ENCODE peak calls at places on chromosomes 16 and 17, in four cellular contexts. N is fibroblast of lung; U is heart left ventricle; J is CD4-positive, CD25-positive, alpha-beta regulatory T cell. A is an unnamed sample.

GRCh38 chr16:14097182-14097951 is 26.2 kb downstream of the MRTFB start:
- DNase-seq in N (no peak), U (no peak), J (no peak), A (no peak)

GRCh38 chr16:46768809-46769208 is 20.7 kb upstream of the MYLK3 start:
- DNase-seq in N (no peak), U (no peak), J (no peak), A (no peak)

GRCh38 chr17:28878981-28879380 is 18.6 kb downstream of the FLOT2 start:
- DNase-seq in N (peak; percentile 43), U (no peak), J (peak; percentile 28), A (peak; percentile 15)

GRCh38 chr17:55086635-55087058 is 118.1 kb downstream of the STXBP4 start:
- DNase-seq in N (peak; percentile 86), U (no peak), J (no peak), A (peak; percentile 70)

GRCh38 chr17:39197380-39198185 is at the start of gene CACNB1:
- DNase-seq in N (peak; percentile 81), U (peak; percentile 84), J (peak; percentile 72), A (no peak)

GRCh38 chr16:83701494-83701893 is 106.3 kb upstream of the HSBP1 start:
- DNase-seq in N (peak; percentile 51), U (no peak), J (peak; percentile 2), A (peak; percentile 26)

GRCh38 chr17:1398900-1399299 is 1.1 kb downstream of the YWHAE start:
- DNase-seq in N (peak; percentile 44), U (no peak), J (peak; percentile 40), A (no peak)

GRCh38 chr16:11677451-11677951 is 9.2 kb downstream of the SNN start:
- DNase-seq in N (peak; percentile 19), U (peak; percentile 19), J (no peak), A (no peak)

GRCh38 chr17:59621771-59622170 is 2.1 kb downstream of the CLTC start:
- DNase-seq in N (no peak), U (no peak), J (no peak), A (no peak)

GRCh38 chr17:66970797-66971196 is 6.3 kb downstream of the CACNG4 start:
- DNase-seq in N (no peak), U (no peak), J (no peak), A (no peak)

GRCh38 chr16:71894229-71894920 is 956 bp upstream of the IST1 start:
- DNase-seq in N (peak; percentile 68), U (peak; percentile 43), J (peak; percentile 61), A (peak; percentile 27)

GRCh38 chr17:72294487-72294893 is 173.7 kb downstream of the SOX9 start:
- DNase-seq in N (no peak), U (peak; percentile 49), J (no peak), A (no peak)

GRCh38 chr17:39225974-39226683 is 384 bp upstream of the STAC2 start:
- DNase-seq in N (peak; percentile 44), U (peak; percentile 77), J (peak; percentile 27), A (no peak)

GRCh38 chr17:75289832-75290337 is 652 bp upstream of the SLC25A19 start:
- DNase-seq in N (peak; percentile 33), U (peak; percentile 68), J (peak; percentile 87), A (no peak)

GRCh38 chr17:72205357-72205756 is 84.5 kb downstream of the SOX9 start:
- DNase-seq in N (no peak), U (no peak), J (no peak), A (no peak)

GRCh38 chr17:39755550-39756375 is 18.0 kb downstream of the GRB7 start:
- DNase-seq in N (no peak), U (no peak), J (peak; percentile 54), A (no peak)

GRCh38 chr17:42288078-42288984 is at the start of gene STAT5A:
- DNase-seq in N (peak; percentile 82), U (peak; percentile 94), J (peak; percentile 91), A (peak; percentile 41)

GRCh38 chr17:73131993-73132595 is 32.7 kb upstream of the SSTR2 start:
- DNase-seq in N (no peak), U (no peak), J (no peak), A (no peak)

GRCh38 chr16:81752225-81752875 is 26.7 kb upstream of the PLCG2 start:
- DNase-seq in N (peak; percentile 31), U (peak; percentile 74), J (no peak), A (no peak)

GRCh38 chr16:12874135-12874534 is 27.3 kb upstream of the SHISA9 start:
- DNase-seq in N (peak; percentile 43), U (no peak), J (no peak), A (no peak)

GRCh38 chr16:68969338-68969737 is 126.0 kb downstream of the TANGO6 start:
- DNase-seq in N (no peak), U (no peak), J (no peak), A (no peak)

GRCh38 chr17:81386646-81387234 is 8.5 kb upstream of the BAHCC1 start:
- DNase-seq in N (no peak), U (peak; percentile 73), J (no peak), A (no peak)

GRCh38 chr16:1899641-1900451 is 18.4 kb downstream of the HS3ST6 start:
- DNase-seq in N (no peak), U (no peak), J (no peak), A (no peak)

GRCh38 chr16:25838724-25839186 is 147.0 kb downstream of the HS3ST4 start:
- DNase-seq in N (peak; percentile 45), U (no peak), J (peak; percentile 53), A (peak; percentile 22)

GRCh38 chr16:1758923-1759322 is 12.4 kb downstream of the NME3 start:
- DNase-seq in N (no peak), U (no peak), J (no peak), A (no peak)

GRCh38 chr17:78831688-78832540 is 8.7 kb downstream of the USP36 start:
- DNase-seq in N (no peak), U (no peak), J (no peak), A (no peak)

GRCh38 chr17:76714822-76715461 is 4.2 kb upstream of the MXRA7 start:
- DNase-seq in N (no peak), U (peak; percentile 78), J (peak; percentile 71), A (no peak)

GRCh38 chr16:65005696-65006095 is 116.2 kb downstream of the CDH11 start:
- DNase-seq in N (no peak), U (no peak), J (no peak), A (no peak)

GRCh38 chr17:42521036-42521435 is 15.0 kb upstream of the NAGLU start:
- DNase-seq in N (peak; percentile 34), U (no peak), J (no peak), A (no peak)

GRCh38 chr17:17021194-17021863 is 20.9 kb upstream of the MPRIP start:
- DNase-seq in N (peak; percentile 70), U (peak; percentile 73), J (no peak), A (no peak)

GRCh38 chr17:17125136-17126084 is 80.7 kb downstream of the PLD6 start:
- DNase-seq in N (no peak), U (no peak), J (peak; percentile 60), A (no peak)

GRCh38 chr16:78096386-78096785 is 3.1 kb upstream of the WWOX start:
- DNase-seq in N (no peak), U (no peak), J (no peak), A (no peak)

GRCh38 chr16:87278191-87279093 is 38.8 kb downstream of the C16orf95 start:
- DNase-seq in N (peak; percentile 71), U (peak; percentile 75), J (peak; percentile 62), A (peak; percentile 64)

GRCh38 chr17:2406271-2406902 is 5.5 kb upstream of the MNT start:
- DNase-seq in N (no peak), U (no peak), J (no peak), A (no peak)

GRCh38 chr17:59126809-59127417 is 20.2 kb upstream of the TRIM37 start:
- DNase-seq in N (no peak), U (no peak), J (no peak), A (no peak)

GRCh38 chr17:68239967-68240366 is 7.9 kb upstream of the AMZ2 start:
- DNase-seq in N (no peak), U (no peak), J (no peak), A (no peak)

GRCh38 chr17:80198144-80198661 is 21.9 kb downstream of the SGSH start:
- DNase-seq in N (no peak), U (no peak), J (no peak), A (no peak)

GRCh38 chr17:29972277-29972676 is 30.8 kb downstream of the EFCAB5 start:
- DNase-seq in N (no peak), U (no peak), J (no peak), A (no peak)

GRCh38 chr16:72938426-72939164 is 109.3 kb downstream of the ZFHX3 start:
- DNase-seq in N (peak; percentile 88), U (peak; percentile 97), J (no peak), A (peak; percentile 60)

DNA sequence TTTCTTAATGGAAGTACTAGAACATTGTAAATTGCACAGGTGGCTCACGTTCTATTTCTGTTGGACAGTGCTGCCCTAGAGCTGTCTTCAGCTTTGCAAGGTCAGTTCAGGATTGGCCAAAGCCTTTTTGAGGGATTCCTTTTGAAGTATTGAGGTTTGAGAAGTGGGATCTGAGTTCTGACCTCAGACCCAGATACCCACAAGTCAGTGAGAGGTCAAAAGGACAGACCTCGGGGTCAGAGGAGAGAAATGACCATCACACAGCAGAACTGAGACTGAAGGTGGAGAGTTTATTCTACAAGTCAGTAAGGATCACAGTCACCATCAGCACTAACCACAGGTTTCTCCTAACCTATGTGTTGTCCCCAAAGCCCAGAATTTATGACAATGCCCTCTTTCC is 1.7 kb downstream of the ACSM5 start:
- DNase-seq in N (no peak), U (no peak), J (no peak), A (no peak)
- H3K4me3 ChIP-seq in N (no peak overlapping the region), U (no peak overlapping the region), J (no peak overlapping the region), A (no peak overlapping the region)

GRCh38 chr16:89375021-89375420 is 115.3 kb downstream of the ANKRD11 start:
- DNase-seq in N (no peak), U (no peak), J (no peak), A (no peak)

GRCh38 chr16:89371968-89372634 is 118.3 kb downstream of the ANKRD11 start:
- DNase-seq in N (peak; percentile 55), U (no peak), J (no peak), A (no peak)

GRCh38 chr16:89375686-89376085 is 114.7 kb downstream of the ANKRD11 start:
- DNase-seq in N (no peak), U (no peak), J (no peak), A (no peak)

GRCh38 chr16:89373355-89374110 is 116.8 kb downstream of the ANKRD11 start:
- DNase-seq in N (peak; percentile 84), U (peak; percentile 65), J (no peak), A (no peak)

GRCh38 chr16:89374393-89374948 is 115.9 kb downstream of the ANKRD11 start:
- DNase-seq in N (peak; percentile 38), U (peak; percentile 58), J (no peak), A (no peak)
- H3K4me3 ChIP-seq in N (no peak overlapping the region), U (no peak overlapping the region), J (no peak overlapping the region), A (no peak overlapping the region)

GRCh38 chr16:67165121-67166034 is 833 bp downstream of the HSF4 start:
- DNase-seq in N (peak; percentile 15), U (no peak), J (peak; percentile 56), A (no peak)
- H3K4me3 ChIP-seq in N (peak overlapping the region; percentile 48), U (no peak overlapping the region), J (no peak overlapping the region), A (no peak overlapping the region)

GRCh38 chr17:44933824-44934744 is 13.5 kb downstream of the KIF18B start:
- DNase-seq in N (no peak), U (no peak), J (no peak), A (no peak)
- H3K4me3 ChIP-seq in N (no peak overlapping the region), U (no peak overlapping the region), J (no peak overlapping the region), A (no peak overlapping the region)

DNA sequence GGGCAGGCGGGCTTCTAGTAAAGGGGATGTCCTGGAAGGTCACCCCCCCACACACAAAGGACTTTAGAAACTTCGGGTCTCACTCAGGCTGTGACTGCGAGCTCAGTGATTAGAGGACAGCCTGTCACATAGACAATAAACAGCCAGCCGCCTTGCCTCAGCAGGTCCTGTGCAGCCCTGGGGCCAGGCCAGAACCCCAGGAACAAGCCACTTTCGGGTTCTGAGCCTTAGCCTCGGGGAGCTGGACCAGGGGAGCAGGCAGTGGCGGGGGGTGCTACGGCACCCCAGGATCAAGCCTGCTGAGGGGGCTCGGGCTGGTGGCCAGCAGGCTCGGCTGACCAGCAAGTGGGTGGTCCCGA is 1.1 kb downstream of the GAS7 start:
- DNase-seq in N (no peak), U (peak; percentile 70), J (no peak), A (no peak)
- H3K4me3 ChIP-seq in N (peak overlapping the region; percentile 51), U (peak overlapping the region; percentile 65), J (no peak overlapping the region), A (peak overlapping the region; percentile 38)